ENCODE peak calls at places on chromosomes 3 and 15, in seven cellular contexts. U is mesenchymal stem cell; G is right cardiac atrium; R is ACHN; L is activated naive CD4-positive, alpha-beta T cell treated with Interleukin-2 at 50 U/mL for 16 hours; X is GOT3; K is amniotic stem cell. Z is an unnamed sample.

GRCh38 chr3:24504765-24505164 is 10.1 kb upstream of the THRB start:
- DNase-seq in U (no peak), G (no peak), R (no peak), L (no peak), X (no peak), K (no peak), Z (no peak)

GRCh38 chr3:9400626-9401025 is 3.2 kb downstream of the SETD5 start:
- DNase-seq in U (peak; percentile 30), G (no peak), R (no peak), L (no peak), X (no peak), K (no peak), Z (no peak)

GRCh38 chr15:67979281-67979680 is 74.8 kb upstream of the PIAS1 start:
- DNase-seq in U (no peak), G (no peak), R (no peak), L (no peak), X (no peak), K (no peak), Z (no peak)

GRCh38 chr15:64703632-64703959 is 71.8 kb downstream of the RBPMS2 start:
- DNase-seq in U (no peak), G (no peak), R (no peak), L (no peak), X (no peak), K (no peak), Z (no peak)

GRCh38 chr3:189572249-189572648 is 58.9 kb upstream of the TP63 start:
- DNase-seq in U (no peak), G (no peak), R (no peak), L (no peak), X (no peak), K (no peak), Z (no peak)

GRCh38 chr3:13111874-13112520 is 38.8 kb upstream of the IQSEC1 start:
- DNase-seq in U (no peak), G (no peak), R (no peak), L (no peak), X (no peak), K (no peak), Z (no peak)

GRCh38 chr3:146222204-146223046 is 28.5 kb downstream of the PLSCR4 start:
- DNase-seq in U (peak; percentile 66), G (no peak), R (no peak), L (no peak), X (no peak), K (no peak), Z (peak; percentile 92)

GRCh38 chr3:150414989-150415388 is 6.9 kb downstream of the TSC22D2 start:
- DNase-seq in U (no peak), G (no peak), R (no peak), L (no peak), X (no peak), K (peak; percentile 31), Z (no peak)

GRCh38 chr15:23033979-23034378 is 5.4 kb downstream of the TUBGCP5 start:
- DNase-seq in U (no peak), G (no peak), R (no peak), L (no peak), X (no peak), K (no peak), Z (no peak)

GRCh38 chr3:8870134-8870533 is 93.1 kb downstream of the RAD18 start:
- DNase-seq in U (no peak), G (no peak), R (no peak), L (no peak), X (no peak), K (no peak), Z (no peak)

GRCh38 chr3:123791898-123792297 is 92.2 kb downstream of the MYLK start:
- DNase-seq in U (peak; percentile 59), G (no peak), R (no peak), L (no peak), X (no peak), K (no peak), Z (peak; percentile 77)

GRCh38 chr3:195140816-195141793 is 129.9 kb downstream of the XXYLT1 start:
- DNase-seq in U (no peak), G (no peak), R (no peak), L (no peak), X (no peak), K (no peak), Z (peak; percentile 83)

GRCh38 chr3:172675371-172676193 is 35.3 kb downstream of the NCEH1 start:
- DNase-seq in U (peak; percentile 77), G (no peak), R (peak; percentile 67), L (no peak), X (no peak), K (no peak), Z (peak; percentile 80)

GRCh38 chr3:124260206-124260915 is 268.4 kb upstream of the ROPN1 start:
- DNase-seq in U (peak; percentile 93), G (peak; percentile 86), R (peak; percentile 80), L (no peak), X (peak; percentile 29), K (peak; percentile 24), Z (peak; percentile 49)

GRCh38 chr3:194274424-194275085 is 76.6 kb downstream of the CPN2 start:
- DNase-seq in U (peak; percentile 57), G (no peak), R (no peak), L (no peak), X (no peak), K (no peak), Z (peak; percentile 57)

GRCh38 chr15:37134699-37135131 is 34.4 kb upstream of the MEIS2 start:
- DNase-seq in U (peak; percentile 61), G (no peak), R (peak; percentile 38), L (no peak), X (no peak), K (no peak), Z (peak; percentile 70)

GRCh38 chr3:151460240-151460639 is 621 bp downstream of the IGSF10 start:
- DNase-seq in U (no peak), G (no peak), R (no peak), L (no peak), X (no peak), K (no peak), Z (no peak)